ENCODE peak calls at places on chromosomes 6 and 20, in six cellular contexts. N is pancreas; R is CD8-positive, alpha-beta T cell; L is heart right ventricle; H is breast epithelium; E is GM12865. V is an unnamed sample.

GRCh38 chr6:21295846-21296245 is 297.7 kb upstream of the SOX4 start:
- DNase-seq in L (no peak), R (no peak), E (no peak), H (no peak), N (no peak), V (no peak)

GRCh38 chr6:150352321-150353296 is 16.2 kb upstream of the IYD start:
- DNase-seq in L (no peak), H (no peak), R (no peak), E (no peak), N (no peak), V (no peak)

GRCh38 chr20:56631318-56631989 is 2.3 kb downstream of the TFAP2C start:
- DNase-seq in R (no peak), N (no peak), L (no peak), H (no peak), E (no peak), V (no peak)

GRCh38 chr6:13696226-13696625 is 15.4 kb downstream of the RANBP9 start:
- DNase-seq in R (no peak), L (no peak), H (no peak), E (no peak), N (no peak), V (no peak)

GRCh38 chr6:126093108-126093507 is 106.8 kb downstream of the TRMT11 start:
- DNase-seq in H (no peak), L (no peak), N (no peak), R (no peak), E (no peak), V (no peak)

GRCh38 chr20:1983311-1983710 is 10.5 kb downstream of the PDYN start:
- DNase-seq in L (no peak), E (no peak), R (no peak), H (no peak), N (no peak), V (no peak)

GRCh38 chr6:116568851-116569755 is 2.2 kb upstream of the RWDD1 start:
- DNase-seq in H (no peak), L (no peak), R (no peak), E (no peak), N (no peak), V (no peak)

GRCh38 chr6:108080010-108080780 is 5.7 kb upstream of the OSTM1 start:
- DNase-seq in H (no peak), R (no peak), E (no peak), N (no peak), L (no peak), V (no peak)

GRCh38 chr20:54122189-54122588 is 51.6 kb downstream of the CYP24A1 start:
- DNase-seq in L (no peak), R (no peak), E (no peak), H (no peak), N (no peak), V (no peak)

GRCh38 chr20:52242237-52243230 is 51.0 kb upstream of the ZFP64 start:
- DNase-seq in E (no peak), L (no peak), R (no peak), N (no peak), H (no peak), V (no peak)

GRCh38 chr20:45905505-45906079 is 6.4 kb downstream of the PLTP start:
- DNase-seq in N (no peak), H (no peak), L (no peak), E (no peak), R (no peak), V (no peak)

GRCh38 chr6:151118453-151119123 is 121.2 kb upstream of the AKAP12 start:
- DNase-seq in E (peak; percentile 13), N (no peak), R (no peak), L (no peak), H (no peak), V (no peak)

GRCh38 chr6:36727491-36728021 is 29.9 kb downstream of the RAB44 start:
- DNase-seq in R (no peak), E (peak; percentile 35), N (no peak), H (no peak), L (no peak), V (no peak)

GRCh38 chr20:24969203-24970029 is 20.3 kb downstream of the CST7 start:
- DNase-seq in R (no peak), H (no peak), E (no peak), L (no peak), N (no peak), V (peak; percentile 28)

GRCh38 chr6:25280617-25280990 is 1.4 kb downstream of the CARMIL1 start:
- DNase-seq in R (no peak), L (no peak), H (no peak), E (no peak), N (peak; percentile 15), V (no peak)

GRCh38 chr6:104014560-104014959 is 845.2 kb downstream of the HACE1 start:
- DNase-seq in H (no peak), E (no peak), R (no peak), N (no peak), L (no peak), V (no peak)

GRCh38 chr6:11043961-11044711 is at the start of gene ELOVL2:
- DNase-seq in H (no peak), N (peak; percentile 46), L (peak; percentile 49), E (peak; percentile 12), R (no peak), V (peak; percentile 66)

GRCh38 chr6:144696610-144697376 is 411.7 kb downstream of the UTRN start:
- DNase-seq in H (no peak), R (no peak), L (no peak), E (no peak), N (peak; percentile 12), V (no peak)

GRCh38 chr6:167119680-167120556 is 3.0 kb upstream of the CCR6 start:
- DNase-seq in L (no peak), N (no peak), R (peak; percentile 72), E (peak; percentile 69), H (no peak), V (no peak)

GRCh38 chr20:47357296-47358051 is 975 bp upstream of the ZMYND8 start:
- DNase-seq in N (peak; percentile 95), H (peak; percentile 90), L (peak; percentile 80), E (peak; percentile 93), R (peak; percentile 82), V (peak; percentile 95)

GRCh38 chr6:138972226-138972665 is 15.8 kb downstream of the REPS1 start:
- DNase-seq in R (no peak), E (no peak), N (no peak), H (no peak), L (no peak), V (no peak)

DNA sequence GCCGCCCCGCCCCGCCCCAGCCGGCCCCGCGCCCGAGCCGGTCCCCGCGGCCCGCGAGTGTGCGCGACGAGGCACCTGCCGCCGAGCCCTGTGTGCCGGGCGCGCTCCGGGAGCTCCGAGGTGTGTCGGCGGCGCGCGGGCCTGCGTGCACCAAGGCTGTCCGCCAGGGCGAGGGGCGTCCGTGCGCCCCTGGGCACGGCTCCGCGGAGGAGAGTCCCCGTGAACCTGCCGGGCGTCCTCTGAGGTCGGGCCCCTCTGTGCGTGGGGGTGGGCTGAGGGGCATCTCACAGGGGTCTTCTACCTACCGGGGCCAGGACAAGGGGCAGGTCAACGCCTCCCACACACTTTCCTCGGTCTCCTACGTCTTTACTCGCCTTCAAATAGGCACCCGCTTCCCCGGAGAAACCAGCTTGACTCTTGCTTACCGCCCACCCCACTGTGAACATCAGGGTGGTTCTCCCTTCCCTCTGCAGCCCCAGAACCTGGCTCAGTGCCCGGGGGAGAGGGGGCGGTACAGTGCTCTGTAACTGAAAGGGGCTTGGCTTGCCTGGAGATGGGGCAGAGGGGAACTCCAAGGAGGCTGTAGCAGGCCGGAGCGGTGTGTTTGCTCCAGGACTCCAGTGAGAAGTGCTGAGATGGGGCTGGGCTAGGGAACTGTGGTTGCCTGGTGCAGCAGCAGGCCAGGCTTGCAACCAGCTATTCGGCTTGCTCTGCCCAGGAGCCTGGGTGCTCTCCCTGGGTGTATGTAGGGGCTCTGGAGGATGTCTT is at the start of gene SAMD10:
- DNase-seq in E (peak; percentile 89), L (peak; percentile 45), R (peak; percentile 80), N (peak; percentile 54), H (no peak), V (peak; percentile 83)
- TF ChIP-seq CTCF in E (peak; percentile 22), L (peak; percentile 11), R (no peak), N (no peak), H (no peak), V (peak; percentile 5)

GRCh38 chr20:15482525-15482924 is 1090.7 kb downstream of the KIF16B start:
- DNase-seq in L (no peak), R (no peak), E (no peak), H (no peak), N (no peak), V (no peak)
- TF ChIP-seq CTCF in L (no peak), R (no peak), E (no peak), H (no peak), N (no peak), V (no peak)

DNA sequence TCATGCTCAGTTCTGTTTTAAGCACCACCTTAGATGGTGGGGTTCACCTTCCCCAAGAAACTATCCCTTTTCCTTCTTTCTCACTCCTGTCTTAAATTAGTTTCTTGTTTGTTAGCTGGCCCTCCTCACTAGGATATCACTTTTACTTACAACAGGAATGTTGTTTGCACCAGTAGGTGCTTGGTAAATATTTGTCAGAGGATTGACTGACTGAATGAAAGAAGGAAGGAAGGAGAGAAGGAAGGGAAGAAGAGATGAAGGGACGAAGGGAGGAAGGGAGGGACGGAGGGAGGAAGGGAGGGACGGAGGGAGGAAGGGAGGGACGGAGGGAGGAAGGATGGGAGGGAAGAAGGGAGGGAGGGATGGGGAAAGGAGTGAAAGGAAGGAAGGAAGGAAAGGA is 543 bp upstream of the KCNK15 start:
- DNase-seq in R (no peak), L (no peak), H (no peak), N (no peak), E (no peak), V (no peak)
- TF ChIP-seq CTCF in R (no peak), L (no peak), H (no peak), N (no peak), E (no peak), V (no peak)

GRCh38 chr6:128047989-128048388 is 147.1 kb upstream of the THEMIS start:
- DNase-seq in E (no peak), H (no peak), N (no peak), R (no peak), L (no peak), V (no peak)
- TF ChIP-seq CTCF in E (no peak), H (no peak), N (no peak), R (no peak), L (no peak), V (no peak)

GRCh38 chr6:112335736-112336135 is 11.4 kb upstream of the RFPL4B start:
- DNase-seq in R (no peak), H (no peak), E (no peak), N (no peak), L (no peak), V (no peak)

GRCh38 chr6:112332274-112332673 is 14.9 kb upstream of the RFPL4B start:
- DNase-seq in L (no peak), H (no peak), E (no peak), R (no peak), N (no peak), V (no peak)

GRCh38 chr6:112338310-112338709 is 8.8 kb upstream of the RFPL4B start:
- DNase-seq in R (no peak), L (no peak), E (no peak), H (no peak), N (no peak), V (no peak)

GRCh38 chr6:112342511-112342910 is 4.6 kb upstream of the RFPL4B start:
- DNase-seq in R (no peak), N (no peak), H (no peak), L (no peak), E (no peak), V (no peak)

GRCh38 chr6:112337209-112337638 is 9.9 kb upstream of the RFPL4B start:
- DNase-seq in E (peak; percentile 7), L (peak; percentile 19), N (peak; percentile 50), R (no peak), H (peak; percentile 29), V (no peak)
- TF ChIP-seq CTCF in E (peak; percentile 20), L (peak; percentile 64), N (peak; percentile 36), R (no peak), H (peak; percentile 53), V (peak; percentile 62)

V was measured in upper lobe of right lung.